ENCODE peak calls at places on chromosomes 12 and 14, in six cellular contexts. One of them, this sample, is unnamed.

GRCh38 chr12:22738945-22739344 is 114.0 kb downstream of the ETNK1 start:
- DNase-seq in IMR-90: no peak
- DNase-seq in NCI-H526: no peak
- DNase-seq in cardiac septum: no peak
- DNase-seq in breast epithelium: no peak
- DNase-seq in PC-9: no peak
- DNase-seq in this sample: no peak

GRCh38 chr12:131091413-131091975 is 137.8 kb downstream of the ADGRD1 start:
- DNase-seq in IMR-90: no peak
- DNase-seq in NCI-H526: no peak
- DNase-seq in cardiac septum: peak; percentile 39
- DNase-seq in breast epithelium: no peak
- DNase-seq in PC-9: no peak
- DNase-seq in this sample: no peak

GRCh38 chr12:24394246-24394645 is 444.8 kb upstream of the SOX5 start:
- DNase-seq in IMR-90: no peak
- DNase-seq in NCI-H526: no peak
- DNase-seq in cardiac septum: no peak
- DNase-seq in breast epithelium: no peak
- DNase-seq in PC-9: no peak
- DNase-seq in this sample: no peak

GRCh38 chr14:104724981-104725771 is 1.1 kb downstream of the ADSS1 start:
- DNase-seq in IMR-90: no peak
- DNase-seq in NCI-H526: peak; percentile 61
- DNase-seq in cardiac septum: no peak
- DNase-seq in breast epithelium: no peak
- DNase-seq in PC-9: peak; percentile 57
- DNase-seq in this sample: peak; percentile 40

GRCh38 chr14:75254381-75254821 is 24.2 kb upstream of the FOS start:
- DNase-seq in IMR-90: no peak
- DNase-seq in NCI-H526: no peak
- DNase-seq in cardiac septum: no peak
- DNase-seq in breast epithelium: peak; percentile 78
- DNase-seq in PC-9: peak; percentile 84
- DNase-seq in this sample: no peak

GRCh38 chr12:91513354-91513753 is 330.7 kb upstream of the DCN start:
- DNase-seq in IMR-90: no peak
- DNase-seq in NCI-H526: no peak
- DNase-seq in cardiac septum: no peak
- DNase-seq in breast epithelium: no peak
- DNase-seq in PC-9: no peak
- DNase-seq in this sample: no peak

GRCh38 chr12:107411792-107412535 is 273.6 kb upstream of the PWP1 start:
- DNase-seq in IMR-90: peak; percentile 91
- DNase-seq in NCI-H526: no peak
- DNase-seq in cardiac septum: no peak
- DNase-seq in breast epithelium: no peak
- DNase-seq in PC-9: no peak
- DNase-seq in this sample: no peak

GRCh38 chr12:86914716-86915115 is 658.5 kb upstream of the MGAT4C start:
- DNase-seq in IMR-90: peak; percentile 58
- DNase-seq in NCI-H526: peak; percentile 13
- DNase-seq in cardiac septum: no peak
- DNase-seq in breast epithelium: no peak
- DNase-seq in PC-9: peak; percentile 20
- DNase-seq in this sample: peak; percentile 3

GRCh38 chr14:43252866-43253265 is 1254.2 kb downstream of the FSCB start:
- DNase-seq in IMR-90: no peak
- DNase-seq in NCI-H526: no peak
- DNase-seq in cardiac septum: no peak
- DNase-seq in breast epithelium: no peak
- DNase-seq in PC-9: no peak
- DNase-seq in this sample: no peak

GRCh38 chr14:36941783-36942521 is 230.5 kb downstream of the SLC25A21 start:
- DNase-seq in IMR-90: peak; percentile 64
- DNase-seq in NCI-H526: peak; percentile 78
- DNase-seq in cardiac septum: peak; percentile 78
- DNase-seq in breast epithelium: peak; percentile 75
- DNase-seq in PC-9: peak; percentile 72
- DNase-seq in this sample: peak; percentile 79

GRCh38 chr12:63045020-63045860 is 105.8 kb downstream of the AVPR1A start:
- DNase-seq in IMR-90: peak; percentile 56
- DNase-seq in NCI-H526: no peak
- DNase-seq in cardiac septum: no peak
- DNase-seq in breast epithelium: no peak
- DNase-seq in PC-9: peak; percentile 48
- DNase-seq in this sample: no peak

GRCh38 chr12:14554281-14555008 is 13.2 kb downstream of the PLBD1 start:
- DNase-seq in IMR-90: no peak
- DNase-seq in NCI-H526: no peak
- DNase-seq in cardiac septum: peak; percentile 93
- DNase-seq in breast epithelium: peak; percentile 89
- DNase-seq in PC-9: peak; percentile 86
- DNase-seq in this sample: no peak

GRCh38 chr14:87916103-87916885 is 76.7 kb downstream of the GALC start:
- DNase-seq in IMR-90: no peak
- DNase-seq in NCI-H526: no peak
- DNase-seq in cardiac septum: no peak
- DNase-seq in breast epithelium: no peak
- DNase-seq in PC-9: no peak
- DNase-seq in this sample: no peak

GRCh38 chr12:34397591-34398365 is 375.5 kb downstream of the ALG10 start:
- DNase-seq in IMR-90: no peak
- DNase-seq in NCI-H526: no peak
- DNase-seq in cardiac septum: peak; percentile 68
- DNase-seq in breast epithelium: peak; percentile 34
- DNase-seq in PC-9: peak; percentile 1
- DNase-seq in this sample: no peak

GRCh38 chr14:76551116-76551515 is 175.2 kb downstream of the ESRRB start:
- DNase-seq in IMR-90: no peak
- DNase-seq in NCI-H526: no peak
- DNase-seq in cardiac septum: no peak
- DNase-seq in breast epithelium: no peak
- DNase-seq in PC-9: no peak
- DNase-seq in this sample: no peak

GRCh38 chr12:76020731-76021672 is 10.6 kb downstream of the PHLDA1 start:
- DNase-seq in IMR-90: peak; percentile 99
- DNase-seq in NCI-H526: no peak
- DNase-seq in cardiac septum: no peak
- DNase-seq in breast epithelium: no peak
- DNase-seq in PC-9: peak; percentile 58
- DNase-seq in this sample: no peak

This sample was measured in neural crest cell.